ENCODE peak calls at places on chromosomes 7 and 10, in nine cellular contexts. Q is NCI-H2029; S is central memory CD4-positive, alpha-beta T cell; A is kidney glomerular epithelial cell; T is HT1080; U is H7; Y is GDM1; F is mucosa of gallbladder; D is HFFc6. P is an unnamed sample.

GRCh38 chr7:94556028-94556427 is 46.4 kb downstream of the CASD1 start:
- DNase-seq in Q (no peak), S (no peak), A (no peak), T (no peak), U (no peak), Y (no peak), F (no peak), D (no peak), P (peak)

GRCh38 chr10:28841625-28842024 is 164.3 kb downstream of the BAMBI start:
- DNase-seq in Q (no peak), S (no peak), A (no peak), T (peak), U (no peak), Y (no peak), F (no peak), D (peak), P (no peak)

GRCh38 chr10:110865184-110865803 is 6.4 kb upstream of the PDCD4 start:
- DNase-seq in Q (no peak), S (no peak), A (peak), T (peak), U (no peak), Y (peak), F (no peak), D (peak), P (no peak)

GRCh38 chr7:1925349-1925748 is 255.3 kb downstream of the ELFN1 start:
- DNase-seq in Q (no peak), S (no peak), A (no peak), T (no peak), U (peak), Y (no peak), F (no peak), D (no peak), P (peak)

GRCh38 chr10:132538031-132538789 is 623 bp downstream of the INPP5A start:
- DNase-seq in Q (no peak), S (peak), A (no peak), T (no peak), U (no peak), Y (no peak), F (no peak), D (no peak), P (no peak)

GRCh38 chr7:69708857-69709256 is 110.6 kb downstream of the AUTS2 start:
- DNase-seq in Q (peak), S (no peak), A (no peak), T (no peak), U (no peak), Y (peak), F (no peak), D (no peak), P (no peak)

GRCh38 chr10:3014968-3015367 is 52.4 kb upstream of the PFKP start:
- DNase-seq in Q (no peak), S (no peak), A (no peak), T (no peak), U (no peak), Y (no peak), F (no peak), D (no peak), P (no peak)

GRCh38 chr7:25906003-25906402 is 246.0 kb upstream of the NFE2L3 start:
- DNase-seq in Q (no peak), S (no peak), A (no peak), T (no peak), U (no peak), Y (no peak), F (no peak), D (no peak), P (no peak)

GRCh38 chr10:50417906-50418697 is 166.8 kb upstream of the ASAH2 start:
- DNase-seq in Q (no peak), S (peak), A (peak), T (peak), U (peak), Y (peak), F (peak), D (peak), P (peak)

GRCh38 chr7:2237109-2237602 is 4.4 kb upstream of the MAD1L1 start:
- DNase-seq in Q (no peak), S (no peak), A (no peak), T (no peak), U (no peak), Y (peak), F (peak), D (no peak), P (no peak)

GRCh38 chr10:50216894-50217293 is 34.4 kb downstream of the ASAH2 start:
- DNase-seq in Q (peak), S (no peak), A (no peak), T (peak), U (peak), Y (no peak), F (no peak), D (no peak), P (no peak)

GRCh38 chr7:139960158-139960557 is 102.6 kb downstream of the PARP12 start:
- DNase-seq in Q (no peak), S (no peak), A (no peak), T (peak), U (no peak), Y (no peak), F (no peak), D (no peak), P (no peak)

GRCh38 chr10:24944512-24945255 is 7.7 kb downstream of the PRTFDC1 start:
- DNase-seq in Q (no peak), S (no peak), A (no peak), T (peak), U (no peak), Y (no peak), F (peak), D (peak), P (no peak)

GRCh38 chr7:131538791-131539179 is 17.6 kb downstream of the PODXL start:
- DNase-seq in Q (no peak), S (no peak), A (no peak), T (no peak), U (peak), Y (no peak), F (no peak), D (no peak), P (no peak)

GRCh38 chr7:16933296-16934248 is 51.8 kb upstream of the AGR3 start:
- DNase-seq in Q (peak), S (no peak), A (no peak), T (no peak), U (no peak), Y (peak), F (no peak), D (no peak), P (peak)

GRCh38 chr10:107915277-107915634 is 750.8 kb upstream of the SORCS1 start:
- DNase-seq in Q (no peak), S (no peak), A (peak), T (peak), U (no peak), Y (no peak), F (no peak), D (no peak), P (no peak)

GRCh38 chr10:28734940-28735759 is 57.8 kb downstream of the BAMBI start:
- DNase-seq in Q (no peak), S (no peak), A (peak), T (peak), U (no peak), Y (no peak), F (peak), D (peak), P (no peak)

GRCh38 chr7:139860090-139860773 is 31.2 kb downstream of the TBXAS1 start:
- DNase-seq in Q (no peak), S (no peak), A (no peak), T (no peak), U (no peak), Y (peak), F (peak), D (no peak), P (peak)

GRCh38 chr7:83366629-83367028 is 203.9 kb upstream of the PCLO start:
- DNase-seq in Q (no peak), S (no peak), A (peak), T (no peak), U (no peak), Y (no peak), F (no peak), D (no peak), P (no peak)

GRCh38 chr10:7432884-7433726 is 22.3 kb upstream of the SFMBT2 start:
- DNase-seq in Q (no peak), S (no peak), A (no peak), T (no peak), U (peak), Y (no peak), F (no peak), D (no peak), P (no peak)

GRCh38 chr7:16063691-16064090 is 357.6 kb downstream of the CRPPA start:
- DNase-seq in Q (no peak), S (no peak), A (no peak), T (no peak), U (no peak), Y (no peak), F (no peak), D (no peak), P (no peak)

GRCh38 chr10:111076682-111077661 is at the start of gene ADRA2A:
- DNase-seq in Q (peak), S (no peak), A (no peak), T (peak), U (peak), Y (peak), F (peak), D (no peak), P (no peak)

GRCh38 chr7:106283501-106283830 is 1.3 kb downstream of the NAMPT start:
- DNase-seq in Q (no peak), S (no peak), A (no peak), T (no peak), U (no peak), Y (no peak), F (no peak), D (no peak), P (no peak)

GRCh38 chr7:21828846-21829245 is 116.9 kb downstream of the CDCA7L start:
- DNase-seq in Q (no peak), S (no peak), A (no peak), T (no peak), U (peak), Y (no peak), F (no peak), D (no peak), P (no peak)

GRCh38 chr7:118232837-118233236 is 8.3 kb downstream of the ANKRD7 start:
- DNase-seq in Q (no peak), S (no peak), A (peak), T (peak), U (no peak), Y (no peak), F (no peak), D (no peak), P (no peak)

GRCh38 chr10:77251297-77252013 is 386.2 kb downstream of the KCNMA1 start:
- DNase-seq in Q (peak), S (no peak), A (peak), T (peak), U (peak), Y (peak), F (no peak), D (peak), P (no peak)

GRCh38 chr7:19110778-19111175 is 6.7 kb downstream of the TWIST1 start:
- DNase-seq in Q (no peak), S (no peak), A (no peak), T (no peak), U (peak), Y (no peak), F (no peak), D (no peak), P (no peak)

GRCh38 chr10:49605939-49606509 is 4.1 kb upstream of the SLC18A3 start:
- DNase-seq in Q (no peak), S (no peak), A (no peak), T (no peak), U (peak), Y (no peak), F (no peak), D (no peak), P (no peak)

GRCh38 chr7:8365499-8366110 is 67.8 kb upstream of the NXPH1 start:
- DNase-seq in Q (peak), S (no peak), A (no peak), T (peak), U (peak), Y (no peak), F (no peak), D (peak), P (no peak)

GRCh38 chr7:80134536-80135305 is at the start of gene GNAI1:
- DNase-seq in Q (peak), S (no peak), A (peak), T (peak), U (peak), Y (peak), F (peak), D (peak), P (no peak)

GRCh38 chr10:114758331-114758730 is 63.2 kb upstream of the FHIP2A start:
- DNase-seq in Q (no peak), S (no peak), A (peak), T (peak), U (no peak), Y (no peak), F (no peak), D (peak), P (no peak)

GRCh38 chr10:77090381-77091356 is 546.9 kb downstream of the KCNMA1 start:
- DNase-seq in Q (no peak), S (no peak), A (no peak), T (no peak), U (no peak), Y (no peak), F (no peak), D (no peak), P (no peak)

GRCh38 chr10:16950686-16951681 is 133.8 kb upstream of the RSU1 start:
- DNase-seq in Q (no peak), S (no peak), A (peak), T (peak), U (peak), Y (no peak), F (no peak), D (peak), P (no peak)

GRCh38 chr7:38383281-38383680 is 109.8 kb upstream of the TARP start:
- DNase-seq in Q (no peak), S (no peak), A (no peak), T (no peak), U (no peak), Y (no peak), F (no peak), D (no peak), P (no peak)

GRCh38 chr7:47253650-47254080 is 328.2 kb downstream of the TNS3 start:
- DNase-seq in Q (no peak), S (no peak), A (peak), T (peak), U (no peak), Y (no peak), F (peak), D (peak), P (no peak)

GRCh38 chr10:75712241-75712880 is 280.9 kb downstream of the LRMDA start:
- DNase-seq in Q (no peak), S (no peak), A (no peak), T (no peak), U (peak), Y (no peak), F (no peak), D (no peak), P (no peak)

GRCh38 chr7:16660702-16661464 is 14.9 kb downstream of the BZW2 start:
- DNase-seq in Q (no peak), S (no peak), A (no peak), T (peak), U (no peak), Y (no peak), F (no peak), D (peak), P (no peak)

GRCh38 chr7:71539615-71540014 is 407.7 kb downstream of the GALNT17 start:
- DNase-seq in Q (no peak), S (no peak), A (no peak), T (no peak), U (no peak), Y (no peak), F (no peak), D (no peak), P (no peak)